ENCODE peak calls at places on chromosomes 4 and X, in four cellular contexts. H, C, M and S are unnamed samples.

GRCh38 chrX:71859637-71860036 is 51.0 kb upstream of the NHSL2 start:
- DNase-seq in C (no peak), M (no peak), H (peak; percentile 12), S (peak; percentile 43)

GRCh38 chr4:128354205-128354821 is 66.7 kb upstream of the PGRMC2 start:
- DNase-seq in C (peak; percentile 21), H (peak; percentile 30), M (no peak), S (peak; percentile 17)

GRCh38 chr4:144650311-144650820 is 4.4 kb downstream of the HHIP start:
- DNase-seq in C (no peak), M (no peak), H (no peak), S (no peak)

GRCh38 chr4:55012363-55013255 is 112.8 kb downstream of the KDR start:
- DNase-seq in C (no peak), H (no peak), M (no peak), S (no peak)

GRCh38 chr4:67393699-67394281 is 151.5 kb downstream of the CENPC start:
- DNase-seq in C (peak; percentile 23), H (peak; percentile 15), M (no peak), S (peak; percentile 44)

GRCh38 chr4:154064244-154064643 is 275.4 kb upstream of the SFRP2 start:
- DNase-seq in M (no peak), H (no peak), C (no peak), S (no peak)

GRCh38 chr4:38162240-38162784 is 202.1 kb downstream of the PTTG2 start:
- DNase-seq in C (no peak), M (no peak), H (peak; percentile 96), S (peak; percentile 76)

GRCh38 chr4:32031026-32031425 is 1310.9 kb downstream of the PCDH7 start:
- DNase-seq in H (no peak), C (no peak), M (no peak), S (no peak)

GRCh38 chrX:150155396-150156048 is 207.6 kb upstream of the MAMLD1 start:
- DNase-seq in C (no peak), M (no peak), H (no peak), S (peak; percentile 58)

GRCh38 chr4:168119100-168119499 is 26.8 kb downstream of the ANXA10 start:
- DNase-seq in M (no peak), C (no peak), H (no peak), S (no peak)

DNA sequence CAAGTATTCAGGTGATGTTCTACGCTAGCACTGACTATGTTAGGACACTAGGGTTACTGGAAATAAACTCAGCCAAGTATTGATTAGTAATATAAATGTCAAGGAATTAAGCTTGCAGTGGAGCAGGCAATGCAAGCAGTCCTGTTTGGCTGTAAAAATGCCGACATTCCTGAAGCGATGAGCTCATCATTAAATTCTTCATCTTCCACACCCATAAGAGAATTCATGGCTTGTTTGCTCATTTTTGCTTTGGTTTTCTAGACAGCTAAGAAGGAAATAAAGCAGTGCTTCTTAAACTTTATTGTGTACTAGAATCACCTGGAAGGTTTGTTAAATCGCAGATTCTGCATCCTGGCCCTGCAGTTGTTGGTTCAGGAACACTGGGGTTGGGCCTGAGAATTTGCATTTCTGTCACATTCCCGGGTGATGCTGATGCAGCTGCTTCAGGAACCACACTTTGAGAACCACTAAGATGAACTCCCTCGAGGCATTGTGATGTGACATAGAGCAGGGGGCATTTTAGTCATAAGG is 17.8 kb downstream of the ANXA3 start:
- DNase-seq in H (peak; percentile 31), M (no peak), C (no peak), S (peak; percentile 32)
- TF ChIP-seq MYC in H (no peak), M (no peak), C (no peak), S (no peak)

DNA sequence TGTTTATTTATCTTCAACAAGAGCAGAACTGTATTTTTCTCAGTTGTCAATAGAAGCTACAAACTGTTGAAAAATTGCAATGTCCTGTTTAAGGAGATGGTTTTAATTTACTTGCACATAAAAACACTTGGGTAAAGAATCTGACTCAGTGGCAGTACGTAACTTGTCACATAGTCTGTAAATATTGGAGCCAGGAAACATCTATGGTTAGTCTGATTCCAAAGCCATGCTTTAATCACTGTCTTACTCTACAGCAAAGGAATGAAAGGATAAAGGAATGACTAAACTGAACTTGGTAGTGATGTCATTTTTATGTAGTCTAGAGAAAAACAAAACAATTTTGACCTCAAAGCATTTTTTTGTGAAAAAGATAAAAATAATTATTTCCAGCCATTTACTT is 537.2 kb downstream of the STIM2 start:
- DNase-seq in C (no peak), H (no peak), M (no peak), S (no peak)
- H3K27ac ChIP-seq in C (no peak overlapping the region), H (no peak overlapping the region), M (no peak overlapping the region), S (no peak overlapping the region)

GRCh38 chr4:84237008-84237407 is 262.1 kb downstream of the NKX6-1 start:
- DNase-seq in M (no peak), C (no peak), H (no peak), S (no peak)

GRCh38 chr4:84238247-84239090 is 260.6 kb downstream of the NKX6-1 start:
- DNase-seq in M (no peak), H (no peak), C (no peak), S (no peak)

GRCh38 chr4:84235131-84235530 is 264.0 kb downstream of the NKX6-1 start:
- DNase-seq in M (no peak), H (no peak), C (no peak), S (no peak)

GRCh38 chr4:84235545-84235944 is 263.5 kb downstream of the NKX6-1 start:
- DNase-seq in H (no peak), M (peak; percentile 68), C (no peak), S (no peak)

DNA sequence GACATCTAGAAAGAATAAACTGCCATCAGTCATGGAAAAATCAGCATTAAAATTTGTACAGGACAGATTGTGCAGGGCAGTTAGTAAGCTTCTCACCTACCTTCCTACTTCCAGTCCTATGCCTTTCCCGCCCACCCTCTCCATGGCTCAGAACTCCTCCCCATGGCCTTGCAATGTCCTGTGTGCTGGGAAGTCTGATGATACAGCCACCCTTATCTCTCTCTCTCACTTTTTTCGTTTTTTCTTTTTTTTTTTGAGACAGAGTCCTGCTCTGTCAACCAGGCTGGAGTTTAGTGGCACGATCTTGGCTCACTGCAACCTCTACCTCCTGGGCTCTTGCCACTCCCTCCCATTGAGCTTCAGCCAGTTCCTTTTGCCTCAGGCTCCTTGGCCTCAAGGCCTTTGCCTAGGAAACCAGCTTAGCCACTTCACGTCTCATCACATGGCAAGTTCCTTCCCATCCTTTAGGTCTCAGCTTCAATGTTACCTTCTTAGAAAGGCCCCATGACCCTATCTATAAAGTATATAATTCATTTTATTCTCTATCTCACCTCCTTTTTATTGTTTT is 259.7 kb downstream of the NKX6-1 start:
- DNase-seq in H (no peak), C (no peak), M (no peak), S (no peak)
- TF ChIP-seq CHD2 in H (no peak), C (no peak), M (no peak), S (no peak)

GRCh38 chr4:147453561-147454141 is 27.2 kb upstream of the EDNRA start:
- DNase-seq in H (no peak), C (no peak), M (no peak), S (no peak)
- TF ChIP-seq MYC in H (no peak), C (no peak), M (no peak), S (no peak)

GRCh38 chr4:75718529-75718928 is 5.8 kb upstream of the USO1 start:
- DNase-seq in H (no peak), C (no peak), M (no peak), S (no peak)

GRCh38 chr4:75710246-75710645 is 14.1 kb upstream of the USO1 start:
- DNase-seq in C (no peak), M (no peak), H (no peak), S (no peak)

GRCh38 chr4:75717332-75717873 is 7.0 kb upstream of the USO1 start:
- DNase-seq in C (no peak), M (no peak), H (no peak), S (no peak)

GRCh38 chr4:75715105-75715799 is 9.1 kb upstream of the USO1 start:
- DNase-seq in H (no peak), C (no peak), M (no peak), S (no peak)

GRCh38 chr4:75714681-75715080 is 9.7 kb upstream of the USO1 start:
- DNase-seq in H (no peak), C (no peak), M (no peak), S (no peak)
- H3K27ac ChIP-seq in H (no peak overlapping the region), C (no peak overlapping the region), M (no peak overlapping the region), S (no peak overlapping the region)

GRCh38 chr4:87430038-87430437 is 7.7 kb downstream of the NUDT9 start:
- DNase-seq in M (no peak), C (no peak), H (no peak), S (no peak)
- TF ChIP-seq CHD2 in M (no peak), C (no peak), H (no peak), S (no peak)

GRCh38 chr4:2275546-2276251 is 13.8 kb upstream of the MXD4 start:
- DNase-seq in C (no peak), M (no peak), H (no peak), S (no peak)
- TF ChIP-seq MYC in C (no peak), M (no peak), H (no peak), S (no peak)